ENCODE peak calls at places on chromosome X, in five cellular contexts. V is RCC 7860; O is CD4-positive, alpha-beta T cell; G is HTR-8/SVneo; K is left cardiac atrium. X is an unnamed sample.

GRCh38 chrX:66074920-66075879 is 35.3 kb upstream of the VSIG4 start:
- DNase-seq in G (no peak), O (peak), K (peak), V (no peak), X (peak)

GRCh38 chrX:30060718-30061117 is 154.6 kb upstream of the MAGEB2 start:
- DNase-seq in G (no peak), O (no peak), K (no peak), V (no peak), X (no peak)

GRCh38 chrX:52424658-52425057 is 55.8 kb downstream of the XAGE2 start:
- DNase-seq in O (no peak), K (no peak), G (no peak), V (peak), X (no peak)

GRCh38 chrX:145609951-145610511 is 207.6 kb upstream of the SLITRK2 start:
- DNase-seq in K (no peak), V (peak), O (no peak), G (no peak), X (no peak)

GRCh38 chrX:19017271-19017670 is 33.4 kb upstream of the PHKA2 start:
- DNase-seq in G (peak), V (peak), K (no peak), O (no peak), X (no peak)

GRCh38 chrX:337331-337831 is 18.8 kb upstream of the GTPBP6 start:
- DNase-seq in G (no peak), K (peak), O (no peak), V (no peak), X (peak)

GRCh38 chrX:133580630-133581029 is 165.3 kb upstream of the GPC4 start:
- DNase-seq in V (no peak), K (no peak), O (no peak), G (no peak), X (no peak)

GRCh38 chrX:111761578-111762135 is 80.7 kb downstream of the ALG13 start:
- DNase-seq in K (no peak), G (no peak), O (no peak), V (no peak), X (no peak)

GRCh38 chrX:14064632-14065432 is 35.1 kb upstream of the GEMIN8 start:
- DNase-seq in G (peak), O (no peak), V (peak), K (no peak), X (no peak)

GRCh38 chrX:68163446-68163845 is 269.8 kb downstream of the OPHN1 start:
- DNase-seq in K (no peak), V (no peak), O (no peak), G (no peak), X (no peak)

GRCh38 chrX:132077414-132077813 is 50.4 kb downstream of the FRMD7 start:
- DNase-seq in K (no peak), O (no peak), G (no peak), V (no peak), X (no peak)

GRCh38 chrX:17744896-17745523 is 7.7 kb downstream of the SCML1 start:
- DNase-seq in K (no peak), O (no peak), G (no peak), V (no peak), X (no peak)

GRCh38 chrX:1529756-1530155 is 7.2 kb downstream of the P2RY8 start:
- DNase-seq in K (no peak), V (no peak), G (no peak), O (no peak), X (no peak)

X was measured in lower lobe of right lung.